ENCODE peak calls at places on chromosomes 6 and 20, in eight cellular contexts. P is heart right ventricle, N is cardiac muscle cell, Z is OCI-LY7, D is hepatocyte, M is epithelial cell of esophagus, O is choroid plexus epithelial cell, E is MM.1S. Y is an unnamed sample.

GRCh38 chr20:4070323-4071176 is 55.2 kb upstream of the RNF24 start:
- DNase-seq in P (no peak), N (no peak), O (no peak), Z (no peak), E (no peak), D (no peak), M (no peak), Y (no peak)

GRCh38 chr20:51444472-51444871 is 98.0 kb downstream of the NFATC2 start:
- DNase-seq in Z (no peak), P (no peak), N (peak), D (peak), E (no peak), O (no peak), M (no peak), Y (no peak)

GRCh38 chr6:20707166-20707485 is 172.9 kb downstream of the CDKAL1 start:
- DNase-seq in Z (no peak), E (no peak), P (no peak), N (no peak), O (no peak), D (no peak), M (no peak), Y (no peak)

GRCh38 chr20:53080969-53081871 is 109.1 kb downstream of the TSHZ2 start:
- DNase-seq in Z (peak), P (no peak), O (peak), M (peak), E (no peak), D (peak), N (peak), Y (no peak)

GRCh38 chr6:142355481-142356174 is 53.8 kb downstream of the ADGRG6 start:
- DNase-seq in D (no peak), Z (no peak), N (no peak), M (peak), P (no peak), O (no peak), E (no peak), Y (no peak)

GRCh38 chr6:20686142-20686541 is 151.9 kb downstream of the CDKAL1 start:
- DNase-seq in E (no peak), P (no peak), D (no peak), Z (no peak), O (no peak), M (no peak), N (no peak), Y (no peak)

GRCh38 chr20:23047738-23048214 is 1.7 kb downstream of the THBD start:
- DNase-seq in M (peak), Z (no peak), E (no peak), O (no peak), D (no peak), N (no peak), P (peak), Y (no peak)

GRCh38 chr6:1635305-1636010 is 25.7 kb downstream of the FOXC1 start:
- DNase-seq in P (no peak), N (no peak), M (no peak), Z (no peak), O (no peak), D (no peak), E (no peak), Y (no peak)

GRCh38 chr6:107108201-107108890 is 7.0 kb downstream of the BEND3 start:
- DNase-seq in M (peak), E (no peak), P (no peak), D (no peak), N (no peak), Z (no peak), O (no peak), Y (no peak)

GRCh38 chr6:4059115-4059777 is 19.7 kb downstream of the FAM217A start:
- DNase-seq in Z (no peak), N (peak), P (no peak), M (peak), O (peak), D (peak), E (no peak), Y (no peak)

GRCh38 chr6:34059136-34059731 is 86.7 kb downstream of the GRM4 start:
- DNase-seq in P (no peak), D (no peak), O (no peak), N (no peak), Z (no peak), E (no peak), M (no peak), Y (no peak)

GRCh38 chr20:46312075-46312944 is 4.0 kb upstream of the CDH22 start:
- DNase-seq in Z (no peak), N (peak), P (no peak), O (no peak), E (no peak), D (peak), M (no peak), Y (no peak)

GRCh38 chr6:44771647-44772415 is 384.3 kb downstream of the CDC5L start:
- DNase-seq in N (peak), E (no peak), P (no peak), D (no peak), Z (no peak), M (no peak), O (no peak), Y (no peak)

GRCh38 chr20:51966296-51966971 is 164.1 kb upstream of the SALL4 start:
- DNase-seq in N (peak), O (peak), M (peak), P (peak), E (peak), Z (peak), D (peak), Y (peak)

GRCh38 chr20:18404172-18404571 is 62.7 kb downstream of the DZANK1 start:
- DNase-seq in O (no peak), D (no peak), E (no peak), P (no peak), Z (no peak), M (peak), N (no peak), Y (no peak)

GRCh38 chr6:135883045-135883444 is 31.5 kb downstream of the PDE7B start:
- DNase-seq in D (no peak), Z (no peak), N (no peak), E (no peak), O (peak), M (no peak), P (no peak), Y (no peak)

DNA sequence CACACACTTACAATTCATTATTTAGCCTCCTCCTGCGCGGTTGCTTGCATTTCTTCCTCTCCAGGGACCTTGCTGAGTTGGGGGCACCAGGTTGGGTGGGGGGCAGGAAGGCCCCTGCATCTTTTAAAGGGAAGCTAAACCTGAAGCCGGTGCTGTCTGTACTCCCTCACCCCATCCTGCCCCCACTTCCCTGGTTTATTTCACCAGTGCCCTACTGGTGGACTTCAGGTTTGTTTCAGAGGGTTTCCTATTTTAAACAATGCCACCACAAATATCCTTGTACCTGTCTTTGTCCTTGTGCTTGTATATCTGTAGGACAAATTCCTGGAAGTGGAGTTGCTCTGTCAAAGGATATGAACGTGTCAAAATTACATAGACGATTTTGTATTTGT is 21.0 kb downstream of the PTK7 start:
- DNase-seq in Z (peak), N (no peak), P (no peak), E (no peak), M (no peak), D (no peak), O (no peak), Y (no peak)
- TF ChIP-seq CTCF in Z (no peak), N (no peak), P (no peak), E (no peak), M (no peak), D (no peak), O (peak), Y (no peak)

GRCh38 chr6:14472964-14473363 is 355.4 kb downstream of the CD83 start:
- DNase-seq in O (peak), P (no peak), D (no peak), E (peak), M (no peak), N (peak), Z (no peak), Y (no peak)
- H3K4me3 ChIP-seq in O (no peak), P (no peak), D (no peak), E (no peak), M (no peak), N (no peak), Z (no peak), Y (no peak)

DNA sequence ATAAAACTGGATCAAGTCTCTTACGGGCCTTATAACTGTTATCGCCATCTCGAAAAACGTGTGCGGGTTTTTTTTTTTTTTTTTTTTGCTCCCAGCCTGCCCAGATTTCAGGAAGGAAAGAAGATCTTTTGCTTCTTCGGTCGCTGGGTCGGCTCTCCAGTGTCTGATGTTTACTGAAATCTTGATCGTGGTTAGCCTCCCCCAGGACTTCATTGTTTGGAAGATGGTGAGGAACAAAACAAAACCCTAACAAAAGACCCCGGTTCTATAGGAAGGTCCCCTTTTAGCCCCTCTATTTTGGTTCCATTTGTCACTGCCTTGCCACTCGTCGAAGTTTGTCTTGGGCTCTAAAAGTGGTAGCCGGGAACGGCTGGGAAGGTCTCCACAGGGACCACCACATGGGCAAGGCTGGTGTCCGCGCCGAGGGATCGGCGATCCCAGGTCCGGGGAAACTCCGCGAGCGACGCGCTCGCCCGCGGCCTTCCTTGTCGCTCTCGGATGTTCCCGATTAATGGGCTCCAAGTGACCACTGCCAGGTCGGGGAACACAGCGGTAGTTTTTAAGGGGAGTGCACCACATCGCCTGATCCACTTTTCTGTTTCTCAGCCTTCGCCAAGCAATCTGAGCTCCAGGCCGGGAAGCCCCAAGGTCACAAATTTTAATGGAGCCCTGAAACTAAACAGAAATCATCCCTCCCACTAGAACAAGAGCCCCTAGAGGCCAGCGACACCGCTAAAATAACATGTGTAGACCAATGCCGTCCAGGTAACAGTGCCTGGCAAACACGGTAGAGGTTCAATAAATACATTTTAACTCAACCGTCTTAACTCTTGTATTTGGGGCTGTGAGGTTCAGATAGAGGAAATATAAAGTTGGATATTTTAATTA is 27.0 kb downstream of the TRIM27 start:
- DNase-seq in E (peak), N (peak), Z (peak), D (peak), M (peak), P (peak), O (peak), Y (peak)
- TF ChIP-seq CTCF in E (peak), N (no peak), Z (peak), D (peak), M (peak), P (peak), O (peak), Y (peak)

DNA sequence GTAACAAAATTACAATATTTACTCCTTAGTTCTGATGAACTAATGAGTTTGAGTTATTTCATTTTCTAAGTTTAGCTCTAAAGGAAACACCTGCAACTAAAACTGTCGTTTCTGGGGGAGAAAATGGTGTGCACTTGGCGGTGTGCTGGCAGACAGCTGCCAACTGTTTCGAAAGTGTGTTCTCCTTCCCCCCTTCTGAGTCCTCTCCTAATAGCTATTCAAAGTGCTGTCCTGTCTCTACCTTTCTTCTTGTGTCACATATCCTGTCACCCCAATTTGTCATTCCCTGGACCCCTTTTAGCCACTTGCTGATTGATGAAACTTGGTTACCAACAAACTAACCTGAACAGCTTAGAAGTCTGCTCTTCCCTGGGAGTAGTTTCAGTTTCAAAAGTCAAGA is 4.9 kb upstream of the UBE2J1 start:
- DNase-seq in E (peak), O (no peak), M (no peak), Z (peak), N (no peak), P (no peak), D (no peak), Y (no peak)
- H3K4me3 ChIP-seq in E (peak), O (no peak), M (no peak), Z (peak), N (no peak), P (peak), D (no peak), Y (no peak)

DNA sequence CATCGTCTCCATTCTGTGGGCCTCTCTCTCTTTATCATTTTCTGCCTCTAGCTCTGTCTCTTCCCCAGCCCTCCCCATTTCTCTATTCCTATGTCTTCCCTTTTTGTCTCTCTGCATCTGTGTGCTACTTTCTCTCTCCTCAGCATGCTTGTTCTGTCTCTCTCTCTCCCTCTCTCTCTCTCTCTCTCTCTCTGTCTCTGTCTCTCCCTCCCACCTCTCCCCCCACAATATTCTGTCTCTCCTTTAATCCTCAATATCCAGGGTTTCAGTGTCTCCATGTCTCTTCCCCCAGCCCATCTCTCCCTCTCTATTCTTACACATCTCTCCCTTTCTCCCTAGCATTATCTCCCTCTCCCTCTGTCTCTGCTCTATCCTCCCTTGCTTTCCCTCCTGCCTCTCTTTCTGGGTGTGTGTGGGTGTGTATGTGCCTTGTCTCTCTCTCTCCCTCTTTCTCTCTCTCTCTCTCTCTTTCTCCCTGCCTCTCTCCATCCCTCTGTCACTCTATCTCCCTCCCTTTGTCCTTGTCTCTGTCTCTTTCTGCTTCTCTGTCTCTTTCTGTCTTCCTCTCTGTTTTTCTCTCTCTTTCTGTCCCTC is 76.9 kb upstream of the SIRPA start:
- DNase-seq in P (no peak), Z (no peak), M (no peak), E (no peak), D (no peak), O (no peak), N (no peak), Y (no peak)
- TF ChIP-seq CTCF in P (no peak), Z (no peak), M (no peak), E (no peak), D (no peak), O (no peak), N (no peak), Y (no peak)

GRCh38 chr20:61109221-61109805 is 142.7 kb upstream of the CDH4 start:
- DNase-seq in D (no peak), O (no peak), Z (no peak), E (no peak), N (no peak), P (no peak), M (no peak), Y (no peak)

GRCh38 chr20:61113731-61114130 is 138.3 kb upstream of the CDH4 start:
- DNase-seq in M (no peak), D (no peak), N (no peak), Z (no peak), O (no peak), P (no peak), E (no peak), Y (no peak)

GRCh38 chr20:61114776-61115175 is 137.3 kb upstream of the CDH4 start:
- DNase-seq in P (no peak), M (no peak), N (no peak), D (no peak), E (no peak), Z (no peak), O (no peak), Y (no peak)

GRCh38 chr20:61115627-61116026 is 136.4 kb upstream of the CDH4 start:
- DNase-seq in O (no peak), D (no peak), Z (no peak), E (no peak), M (no peak), N (no peak), P (no peak), Y (no peak)

DNA sequence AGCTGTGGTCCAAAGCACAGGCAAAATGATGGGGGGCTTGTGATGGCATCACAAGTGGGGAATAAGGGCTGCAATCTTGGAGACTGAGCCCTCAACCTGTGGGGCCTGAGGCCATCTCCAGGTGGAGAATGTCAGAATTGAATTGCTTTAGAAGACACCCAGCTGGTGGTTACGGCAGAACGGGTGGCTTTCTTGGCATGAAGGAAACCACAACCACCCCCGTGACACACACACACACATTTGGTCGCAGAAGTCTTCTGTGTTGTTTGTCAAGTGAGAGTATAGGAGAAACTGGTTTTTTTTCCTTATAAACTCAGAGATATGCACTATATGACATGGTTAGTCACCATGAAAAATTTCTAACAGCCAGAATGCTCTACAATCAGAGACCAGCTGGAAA is 139.5 kb upstream of the CDH4 start:
- DNase-seq in D (no peak), E (no peak), O (no peak), M (no peak), N (no peak), P (no peak), Z (no peak), Y (no peak)
- H3K4me3 ChIP-seq in D (no peak), E (no peak), O (no peak), M (no peak), N (no peak), P (no peak), Z (no peak), Y (no peak)

GRCh38 chr6:95203153-95203754 is 374.1 kb upstream of the MANEA start:
- DNase-seq in N (peak), M (peak), Z (peak), P (no peak), E (peak), O (peak), D (peak), Y (peak)
- TF ChIP-seq CTCF in N (peak), M (peak), Z (peak), P (peak), E (peak), O (peak), D (peak), Y (peak)

DNA sequence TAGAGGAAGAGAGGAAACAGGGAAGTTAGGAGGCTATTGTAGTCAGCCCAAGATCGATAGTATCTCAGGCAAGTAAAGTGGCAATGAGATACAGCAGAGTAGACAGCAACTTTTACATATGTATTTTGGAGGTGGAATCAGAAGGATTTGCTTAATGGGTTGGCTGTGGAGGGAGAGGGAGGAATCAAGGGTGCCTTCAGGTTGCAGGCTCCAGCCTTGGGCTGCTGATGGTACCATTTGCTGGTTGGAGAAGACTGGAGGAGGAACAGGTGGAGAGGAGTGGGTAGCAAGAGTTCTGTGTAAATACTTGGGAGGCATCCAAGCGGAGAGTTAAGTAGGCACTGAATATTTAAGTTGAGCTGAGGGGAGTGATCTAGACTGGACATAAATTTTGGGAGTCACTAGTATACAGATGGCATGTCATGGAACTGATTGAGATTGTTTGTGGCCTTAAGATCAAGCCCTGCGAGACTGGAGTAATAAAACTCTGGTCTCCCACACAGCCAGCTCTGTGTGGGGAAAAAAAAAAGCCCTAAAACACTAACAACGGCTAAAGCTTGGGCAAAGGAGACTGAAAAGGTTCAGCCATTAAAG is 5.3 kb downstream of the BICRAL start:
- DNase-seq in Z (no peak), E (no peak), M (no peak), D (no peak), N (no peak), P (no peak), O (no peak), Y (no peak)
- H3K4me3 ChIP-seq in Z (no peak), E (no peak), M (no peak), D (no peak), N (no peak), P (no peak), O (no peak), Y (no peak)

DNA sequence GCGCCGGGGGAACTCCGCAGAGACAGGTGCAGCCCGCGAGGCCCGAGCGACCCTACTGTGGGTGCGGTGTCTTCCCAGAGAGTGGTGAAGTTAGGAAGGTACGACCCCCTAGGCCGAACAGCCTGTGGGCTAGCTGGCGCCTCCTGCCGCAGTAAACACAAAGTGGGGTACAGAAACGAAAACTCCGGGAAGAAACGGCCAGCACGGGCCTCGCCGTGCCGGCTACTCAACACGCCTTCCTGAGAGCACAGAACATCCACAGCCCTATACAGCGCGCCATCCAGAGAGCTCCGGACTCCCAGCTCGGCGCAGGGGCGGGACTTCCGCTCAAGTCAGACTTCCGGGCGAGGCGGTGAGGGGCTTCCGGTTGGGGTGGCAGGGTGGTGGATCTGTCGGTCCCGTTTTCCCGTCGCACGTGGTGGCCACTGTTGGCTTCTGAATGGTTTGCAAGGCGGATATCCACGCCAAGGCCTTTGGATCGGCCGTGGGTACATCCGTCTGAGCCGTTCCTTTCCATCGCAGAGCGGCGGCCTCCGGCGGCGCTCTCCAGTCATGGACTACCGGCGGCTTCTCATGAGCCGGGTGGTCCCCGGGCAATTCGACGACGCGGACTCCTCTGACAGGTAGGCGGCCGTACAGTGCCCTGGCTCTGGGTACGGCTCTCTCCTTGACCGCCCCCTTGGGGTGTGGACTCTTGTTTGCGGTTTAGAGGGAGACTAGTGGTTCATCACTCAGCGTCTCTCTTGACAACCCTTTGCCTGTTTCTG is at the start of the genes CAGE1 and RIOK1:
- DNase-seq in M (peak), O (peak), P (peak), D (peak), E (peak), Z (peak), N (peak), Y (peak)
- TF ChIP-seq CTCF in M (peak), O (peak), P (peak), D (peak), E (no peak), Z (no peak), N (peak), Y (no peak)

GRCh38 chr6:47306887-47307286 is 2.8 kb downstream of the TNFRSF21 start:
- DNase-seq in M (peak), N (peak), E (no peak), O (no peak), P (no peak), Z (no peak), D (no peak), Y (no peak)
- H3K4me3 ChIP-seq in M (peak), N (no peak), E (no peak), O (no peak), P (no peak), Z (peak), D (no peak), Y (no peak)